ENCODE peak calls at places on chromosomes 2 and 18, in eight cellular contexts. T, D, C, F, W, R, I and E are unnamed samples.

GRCh38 chr2:53424902-53425301 is 342.7 kb upstream of the CHAC2 start:
- DNase-seq in W (no peak), D (no peak), R (no peak), T (no peak), F (no peak), I (no peak), C (no peak), E (no peak)

GRCh38 chr2:20224716-20225293 is at the start of gene SDC1:
- DNase-seq in F (no peak), D (peak; percentile 79), I (no peak), R (peak; percentile 64), C (no peak), W (no peak), T (peak; percentile 55), E (no peak)

GRCh38 chr2:205712983-205713531 is 30.8 kb downstream of the NRP2 start:
- DNase-seq in I (no peak), T (no peak), D (no peak), C (no peak), F (no peak), R (no peak), W (no peak), E (no peak)

GRCh38 chr2:205934443-205934842 is 151.5 kb downstream of the INO80D start:
- DNase-seq in I (no peak), C (no peak), D (no peak), T (no peak), F (no peak), R (no peak), W (no peak), E (no peak)

GRCh38 chr2:106805716-106806115 is 80.3 kb downstream of the ST6GAL2 start:
- DNase-seq in T (no peak), R (no peak), I (no peak), F (no peak), W (no peak), D (no peak), C (no peak), E (no peak)

GRCh38 chr2:103789716-103790085 is 1027.9 kb downstream of the TMEM182 start:
- DNase-seq in T (no peak), I (no peak), F (no peak), W (no peak), C (no peak), R (no peak), D (no peak), E (no peak)

GRCh38 chr2:46294185-46294836 is 2.9 kb upstream of the EPAS1 start:
- DNase-seq in R (no peak), D (no peak), F (no peak), T (no peak), W (no peak), C (no peak), I (no peak), E (no peak)

GRCh38 chr2:20745924-20746555 is 76.9 kb downstream of the LDAH start:
- DNase-seq in W (no peak), T (no peak), F (no peak), R (peak; percentile 66), C (no peak), I (no peak), D (no peak), E (no peak)

GRCh38 chr2:49917654-49918053 is 763.3 kb upstream of the FSHR start:
- DNase-seq in W (no peak), D (no peak), I (no peak), F (no peak), R (no peak), T (no peak), C (no peak), E (no peak)

GRCh38 chr2:169047253-169048250 is 16.4 kb upstream of the ABCB11 start:
- DNase-seq in T (no peak), F (no peak), I (no peak), C (no peak), W (no peak), D (no peak), R (no peak), E (no peak)

GRCh38 chr2:54952978-54953456 is 97.2 kb downstream of the RTN4 start:
- DNase-seq in F (no peak), D (no peak), I (no peak), C (no peak), T (no peak), R (no peak), W (no peak), E (no peak)

GRCh38 chr2:118061135-118061955 is 26.9 kb upstream of the INSIG2 start:
- DNase-seq in F (no peak), C (no peak), D (no peak), I (no peak), T (peak; percentile 38), R (peak; percentile 60), W (no peak), E (no peak)

GRCh38 chr18:40347261-40347660 is 1607.8 kb upstream of the PIK3C3 start:
- DNase-seq in T (no peak), R (no peak), D (no peak), F (no peak), C (no peak), I (no peak), W (no peak), E (no peak)

GRCh38 chr2:210086930-210087329 is 84.3 kb downstream of the KANSL1L start:
- DNase-seq in C (no peak), I (no peak), T (no peak), F (no peak), R (no peak), D (no peak), W (no peak), E (no peak)

GRCh38 chr2:104431701-104432121 is 422.2 kb upstream of the POU3F3 start:
- DNase-seq in C (no peak), T (no peak), W (no peak), I (no peak), F (no peak), D (no peak), R (peak; percentile 61), E (no peak)

GRCh38 chr2:209162129-209162528 is 261.7 kb upstream of the MAP2 start:
- DNase-seq in W (no peak), D (no peak), T (no peak), C (no peak), F (no peak), I (no peak), R (no peak), E (no peak)

GRCh38 chr2:121689356-121689755 is 40.1 kb upstream of the CLASP1 start:
- DNase-seq in F (no peak), C (no peak), I (no peak), W (no peak), T (no peak), R (peak; percentile 46), D (peak; percentile 59), E (no peak)

GRCh38 chr2:120406566-120406965 is 60.6 kb downstream of the INHBB start:
- DNase-seq in T (no peak), R (no peak), W (no peak), C (no peak), I (no peak), F (no peak), D (no peak), E (no peak)

GRCh38 chr2:46780801-46781445 is 134.7 kb downstream of the MCFD2 start:
- DNase-seq in F (no peak), W (no peak), D (no peak), I (no peak), C (no peak), R (peak; percentile 57), T (no peak), E (peak; percentile 43)

GRCh38 chr2:158740127-158740526 is 55.0 kb upstream of the DAPL1 start:
- DNase-seq in W (no peak), I (no peak), F (no peak), C (no peak), D (no peak), R (peak; percentile 68), T (no peak), E (no peak)

GRCh38 chr2:111900859-111901258 is 2.5 kb downstream of the MERTK start:
- DNase-seq in I (no peak), C (no peak), T (no peak), R (peak; percentile 13), F (peak; percentile 23), W (no peak), D (peak; percentile 16), E (no peak)

GRCh38 chr18:32093106-32093511 is 1.4 kb downstream of the RNF138 start:
- DNase-seq in I (peak; percentile 38), C (peak; percentile 24), T (peak; percentile 53), W (peak; percentile 9), R (peak; percentile 65), F (peak; percentile 7), D (no peak), E (no peak)

GRCh38 chr2:12701786-12702660 is 14.7 kb upstream of the TRIB2 start:
- DNase-seq in T (no peak), F (no peak), R (peak; percentile 86), I (no peak), W (no peak), C (no peak), D (no peak), E (no peak)

GRCh38 chr2:88254437-88255081 is 84.4 kb downstream of the THNSL2 start:
- DNase-seq in F (no peak), W (no peak), D (no peak), T (no peak), R (no peak), C (no peak), I (no peak), E (no peak)

GRCh38 chr2:88108796-88109195 is 19.1 kb downstream of the FABP1 start:
- DNase-seq in C (no peak), T (no peak), D (no peak), R (no peak), I (no peak), F (no peak), W (no peak), E (no peak)

GRCh38 chr18:77208969-77209368 is 40.7 kb upstream of the GALR1 start:
- DNase-seq in C (no peak), F (peak; percentile 32), I (peak; percentile 47), W (no peak), T (no peak), D (no peak), R (peak; percentile 58), E (no peak)

GRCh38 chr2:149597050-149598013 is 9.8 kb upstream of the MMADHC start:
- DNase-seq in T (peak; percentile 57), F (no peak), D (peak; percentile 62), R (peak; percentile 87), C (peak; percentile 12), I (peak; percentile 66), W (no peak), E (peak; percentile 55)